ENCODE peak calls at places on chromosome 10, in four cellular contexts. M is skeletal muscle cell, R is H7, T is GM23248. P is an unnamed sample.

GRCh38 chr10:60606343-60607080 is 171.8 kb upstream of the CDK1 start:
- DNase-seq in M (peak), R (no peak), T (peak), P (peak)

GRCh38 chr10:24958701-24959392 is 6.4 kb upstream of the PRTFDC1 start:
- DNase-seq in M (peak), R (no peak), T (peak), P (no peak)

GRCh38 chr10:35191523-35191922 is 64.9 kb downstream of the CREM start:
- DNase-seq in M (no peak), R (no peak), T (peak), P (no peak)

GRCh38 chr10:96974348-96974747 is 142.2 kb downstream of the LCOR start:
- DNase-seq in M (no peak), R (no peak), T (peak), P (no peak)

GRCh38 chr10:29737209-29737565 is 102.4 kb upstream of the SVIL start:
- DNase-seq in M (no peak), R (no peak), T (no peak), P (no peak)

GRCh38 chr10:17233534-17233933 is 5.5 kb downstream of the VIM start:
- DNase-seq in M (no peak), R (no peak), T (peak), P (no peak)

GRCh38 chr10:114265392-114266053 is 26.5 kb downstream of the VWA2 start:
- DNase-seq in M (no peak), R (no peak), T (peak), P (no peak)

GRCh38 chr10:5943536-5943935 is 33.8 kb downstream of the IL15RA start:
- DNase-seq in M (no peak), R (peak), T (peak), P (no peak)

GRCh38 chr10:409403-410040 is 274.3 kb downstream of the ZMYND11 start:
- DNase-seq in M (no peak), R (no peak), T (no peak), P (no peak)

GRCh38 chr10:593901-594457 is 95.5 kb downstream of the DIP2C start:
- DNase-seq in M (no peak), R (no peak), T (no peak), P (no peak)

GRCh38 chr10:14775656-14776055 is 959 bp upstream of the FAM107B start:
- DNase-seq in M (no peak), R (no peak), T (no peak), P (no peak)

GRCh38 chr10:5040010-5040635 is 36.5 kb upstream of the AKR1C2 start:
- DNase-seq in M (no peak), R (no peak), T (no peak), P (no peak)

GRCh38 chr10:67666416-67667043 is 29.5 kb downstream of the CTNNA3 start:
- DNase-seq in M (no peak), R (peak), T (peak), P (peak)

GRCh38 chr10:32111585-32111984 is 55.4 kb upstream of the KIF5B start:
- DNase-seq in M (no peak), R (no peak), T (no peak), P (no peak)

GRCh38 chr10:34739915-34740314 is 75.2 kb downstream of the PARD3 start:
- DNase-seq in M (peak), R (peak), T (peak), P (peak)

GRCh38 chr10:61215276-61215675 is 237.9 kb downstream of the TMEM26 start:
- DNase-seq in M (no peak), R (no peak), T (no peak), P (no peak)

GRCh38 chr10:3770611-3771110 is 14.3 kb downstream of the KLF6 start:
- DNase-seq in M (no peak), R (no peak), T (no peak), P (no peak)

GRCh38 chr10:77188511-77188910 is 449.1 kb downstream of the KCNMA1 start:
- DNase-seq in M (no peak), R (no peak), T (peak), P (peak)

GRCh38 chr10:130121486-130122079 is 11.0 kb upstream of the C10orf143 start:
- DNase-seq in M (no peak), R (no peak), T (no peak), P (no peak)

GRCh38 chr10:10056958-10057357 is 960.7 kb upstream of the CELF2 start:
- DNase-seq in M (peak), R (peak), T (no peak), P (no peak)

GRCh38 chr10:124153601-124153930 is 60.2 kb upstream of the CHST15 start:
- DNase-seq in M (no peak), R (no peak), T (no peak), P (no peak)
- H3K4me3 ChIP-seq in M (no peak), R (no peak), T (no peak), P (no peak)

GRCh38 chr10:80187465-80188409 is 17.6 kb downstream of the ANXA11 start:
- DNase-seq in M (no peak), R (no peak), T (no peak), P (no peak)

GRCh38 chr10:80188713-80189112 is 16.6 kb downstream of the ANXA11 start:
- DNase-seq in M (no peak), R (no peak), T (no peak), P (no peak)

GRCh38 chr10:80186364-80187012 is 18.8 kb downstream of the ANXA11 start:
- DNase-seq in M (no peak), R (no peak), T (peak), P (no peak)

GRCh38 chr10:80185522-80186299 is 19.6 kb downstream of the ANXA11 start:
- DNase-seq in M (no peak), R (no peak), T (no peak), P (no peak)

DNA sequence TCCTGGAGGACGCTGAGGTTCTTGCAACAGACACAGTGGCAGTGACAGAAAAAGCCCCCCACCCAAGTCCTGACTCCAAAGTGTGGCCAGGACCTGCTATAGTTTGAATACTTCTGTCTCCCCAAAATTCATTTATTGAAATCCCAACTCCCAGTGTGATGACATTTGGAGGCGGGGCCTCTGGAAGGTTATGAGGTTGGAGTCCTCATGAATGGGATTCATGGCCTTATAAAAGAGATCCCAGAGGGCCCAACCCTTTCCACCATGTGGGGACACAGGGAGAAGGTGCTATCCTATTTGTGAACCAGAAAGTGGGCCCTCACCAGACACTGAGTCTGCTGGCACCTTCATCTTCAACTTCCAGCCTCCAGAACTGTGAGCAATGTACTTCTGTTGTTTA is 18.3 kb downstream of the ANXA11 start:
- DNase-seq in M (no peak), R (no peak), T (no peak), P (no peak)
- H3K4me3 ChIP-seq in M (no peak), R (no peak), T (no peak), P (no peak)

DNA sequence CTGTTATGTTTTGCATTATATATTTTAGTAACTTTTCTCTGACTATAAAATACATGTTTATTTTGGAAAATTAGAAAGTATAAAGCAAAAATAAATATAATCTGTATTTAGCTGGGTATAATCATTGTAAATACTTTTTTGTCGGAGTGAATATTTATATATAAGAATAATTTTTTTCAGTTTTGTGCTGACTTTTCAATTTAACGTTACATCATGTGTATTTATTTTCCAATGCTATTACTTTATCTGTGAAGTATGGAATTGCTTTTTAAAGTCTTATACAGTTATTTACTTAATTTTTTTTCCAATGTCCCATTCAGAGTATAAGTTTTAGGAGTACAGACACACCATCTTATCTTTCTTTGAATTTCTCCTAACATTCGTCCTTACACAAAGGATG is 15.2 kb downstream of the AP3M1 start:
- DNase-seq in M (no peak), R (no peak), T (no peak), P (no peak)
- H3K4me3 ChIP-seq in M (no peak), R (no peak), T (no peak), P (no peak)

GRCh38 chr10:124743188-124744046 is 761 bp downstream of the FAM53B start:
- DNase-seq in M (no peak), R (peak), T (peak), P (no peak)

GRCh38 chr10:124740374-124741280 is 3.6 kb downstream of the FAM53B start:
- DNase-seq in M (no peak), R (no peak), T (peak), P (peak)

GRCh38 chr10:124742418-124743187 is 1.6 kb downstream of the FAM53B start:
- DNase-seq in M (no peak), R (peak), T (peak), P (peak)

GRCh38 chr10:124741281-124741921 is 2.8 kb downstream of the FAM53B start:
- DNase-seq in M (no peak), R (peak), T (peak), P (peak)

DNA sequence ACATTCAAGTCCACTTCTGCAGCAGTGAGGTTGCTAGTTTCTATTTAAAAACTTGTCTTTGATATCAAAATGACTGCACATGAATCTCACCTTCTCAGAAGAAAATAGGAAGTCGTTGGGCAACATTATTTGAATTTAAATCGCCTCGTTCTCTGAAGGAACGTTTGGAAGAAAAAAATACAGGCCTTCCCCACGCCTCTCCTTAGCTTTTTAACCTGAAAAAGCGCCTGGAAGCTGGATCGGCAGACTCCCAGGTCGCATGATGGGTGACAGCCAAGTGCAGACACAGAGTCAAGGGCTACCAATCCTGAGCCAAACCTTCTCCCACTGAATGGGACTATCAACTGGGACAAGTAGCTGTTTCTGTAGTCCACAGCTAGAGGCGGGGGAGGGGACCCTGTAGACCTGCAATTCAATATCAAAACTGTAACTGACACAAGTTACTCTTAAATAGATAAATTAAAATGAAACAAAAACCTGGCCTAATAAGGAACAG is 2.2 kb downstream of the FAM53B start:
- DNase-seq in M (no peak), R (no peak), T (no peak), P (peak)
- H3K4me3 ChIP-seq in M (peak), R (no peak), T (peak), P (peak)

GRCh38 chr10:44309939-44310761 is 74.7 kb downstream of the CXCL12 start:
- DNase-seq in M (no peak), R (peak), T (no peak), P (no peak)

GRCh38 chr10:44311563-44311905 is 73.4 kb downstream of the CXCL12 start:
- DNase-seq in M (no peak), R (no peak), T (no peak), P (no peak)

GRCh38 chr10:44312401-44312800 is 72.5 kb downstream of the CXCL12 start:
- DNase-seq in M (no peak), R (no peak), T (no peak), P (no peak)

GRCh38 chr10:44308935-44309334 is 76.0 kb downstream of the CXCL12 start:
- DNase-seq in M (no peak), R (no peak), T (no peak), P (no peak)

GRCh38 chr10:44310762-44311562 is 73.9 kb downstream of the CXCL12 start:
- DNase-seq in M (peak), R (peak), T (peak), P (no peak)
- H3K4me3 ChIP-seq in M (peak), R (peak), T (no peak), P (no peak)

GRCh38 chr10:8054243-8054497 is 318 bp upstream of the GATA3 start:
- DNase-seq in M (no peak), R (no peak), T (peak), P (no peak)
- H3K4me3 ChIP-seq in M (peak), R (peak), T (peak), P (peak)

DNA sequence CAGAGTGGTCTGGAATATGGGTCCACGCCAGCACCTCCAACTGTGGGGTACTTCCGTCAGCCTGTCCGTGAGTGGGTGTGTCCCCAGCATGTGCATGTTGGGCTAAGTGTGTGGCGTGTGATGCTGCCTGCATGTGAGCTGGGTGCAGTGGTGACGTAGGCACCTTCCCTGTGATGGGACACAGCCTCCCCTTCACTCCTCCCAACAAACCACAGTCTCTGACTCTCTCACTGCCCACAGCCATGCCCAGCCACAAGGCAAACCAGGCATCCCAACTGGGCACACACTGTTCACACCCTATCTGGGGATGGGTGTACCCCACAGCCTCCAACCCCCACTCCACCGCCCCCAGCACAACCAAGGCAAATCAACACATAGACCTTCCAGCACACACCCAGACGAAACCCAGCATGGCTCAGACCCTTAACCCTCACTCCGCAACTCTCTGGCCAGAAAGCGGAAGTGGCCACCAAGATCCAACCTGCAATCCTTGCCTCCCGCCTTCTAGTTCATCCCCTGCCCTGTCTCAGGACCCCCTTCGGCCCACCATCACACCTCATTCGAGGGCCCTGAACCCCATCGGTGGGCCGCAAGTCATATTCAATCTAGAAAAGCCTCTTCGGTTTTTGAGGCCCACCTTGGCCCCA is 10.4 kb downstream of the PSD start:
- DNase-seq in M (no peak), R (no peak), T (peak), P (no peak)
- H3K4me3 ChIP-seq in M (peak), R (peak), T (peak), P (no peak)